ENCODE peak calls at places on chromosomes 6 and 20, in five cellular contexts. G, R, I, O and K are unnamed samples.

GRCh38 chr6:158571826-158572652 is 12.1 kb downstream of the TMEM181 start:
- DNase-seq in G (no peak), R (peak; percentile 94), I (no peak), O (no peak), K (no peak)

GRCh38 chr6:68044264-68044663 is 590.8 kb upstream of the ADGRB3 start:
- DNase-seq in G (no peak), R (no peak), I (no peak), O (no peak), K (no peak)

GRCh38 chr6:52022675-52023074 is 64.7 kb downstream of the PKHD1 start:
- DNase-seq in G (no peak), R (no peak), I (no peak), O (no peak), K (no peak)

GRCh38 chr6:75794351-75794846 is 45.4 kb downstream of the MYO6 start:
- DNase-seq in G (no peak), R (peak; percentile 3), I (no peak), O (no peak), K (no peak)

GRCh38 chr6:308307-308706 is 16.0 kb downstream of the DUSP22 start:
- DNase-seq in G (no peak), R (no peak), I (no peak), O (no peak), K (no peak)

GRCh38 chr20:4828830-4829493 is 107.3 kb downstream of the PRND start:
- DNase-seq in G (no peak), R (no peak), I (peak; percentile 24), O (no peak), K (no peak)

GRCh38 chr20:62448038-62448437 is 20.7 kb upstream of the RBBP8NL start:
- DNase-seq in G (no peak), R (no peak), I (no peak), O (no peak), K (no peak)

GRCh38 chr6:141260627-141261015 is 872.1 kb upstream of the GJE1 start:
- DNase-seq in G (no peak), R (no peak), I (no peak), O (no peak), K (no peak)

GRCh38 chr6:31139599-31139998 is 733 bp upstream of the PSORS1C2 start:
- DNase-seq in G (no peak), R (no peak), I (no peak), O (peak; percentile 80), K (no peak)

GRCh38 chr20:50916257-50916656 is 15.0 kb downstream of the ADNP start:
- DNase-seq in G (peak; percentile 62), R (no peak), I (no peak), O (no peak), K (no peak)

GRCh38 chr20:50916934-50917333 is 14.3 kb downstream of the ADNP start:
- DNase-seq in G (no peak), R (no peak), I (no peak), O (no peak), K (no peak)

GRCh38 chr20:50913976-50914375 is 17.3 kb downstream of the ADNP start:
- DNase-seq in G (no peak), R (no peak), I (no peak), O (no peak), K (no peak)

GRCh38 chr20:50918403-50918802 is 12.8 kb downstream of the ADNP start:
- DNase-seq in G (no peak), R (no peak), I (no peak), O (no peak), K (no peak)

DNA sequence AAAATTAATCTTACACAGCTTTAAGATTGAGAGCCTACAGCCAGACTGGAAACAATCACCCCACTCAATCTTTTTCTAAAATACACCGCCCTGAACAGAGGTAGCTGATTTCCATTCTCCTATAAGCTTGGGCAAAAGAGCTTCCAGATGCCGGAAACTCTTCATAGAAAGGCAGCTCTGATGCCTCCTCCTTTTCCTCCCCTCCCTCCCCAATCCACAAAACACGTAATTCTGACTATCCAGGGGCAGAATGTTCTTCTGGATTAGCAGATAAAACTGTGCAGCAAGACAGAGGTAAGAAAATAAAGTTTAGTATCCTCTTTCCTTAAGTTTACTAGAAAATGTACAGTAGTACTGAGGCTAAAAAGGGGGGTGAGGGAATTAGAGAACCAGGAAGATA is 15.8 kb downstream of the ADNP start:
- DNase-seq in G (no peak), R (no peak), I (no peak), O (no peak), K (no peak)
- TF ChIP-seq SUZ12 in G (no peak), R (no peak), I (no peak), O (no peak), K (no peak)

DNA sequence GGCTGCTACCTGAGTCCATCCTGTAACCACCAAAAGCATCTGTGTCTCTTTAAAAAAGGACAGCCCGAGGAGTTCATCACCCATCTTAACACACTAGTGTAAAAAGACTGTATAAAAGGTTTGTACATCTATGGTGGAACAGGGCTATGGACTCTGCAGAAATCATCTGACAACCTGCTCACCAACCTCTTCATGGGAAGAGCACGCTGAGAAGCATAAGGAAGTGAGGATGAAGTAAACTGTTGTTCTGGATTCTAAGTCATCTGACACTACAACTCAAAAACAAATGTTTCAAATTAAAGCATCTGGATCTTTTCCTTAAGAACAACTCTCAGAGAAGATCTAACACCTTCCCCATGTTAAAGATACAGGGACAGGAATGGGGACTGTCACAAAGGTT is 5.4 kb downstream of the IFNGR1 start:
- DNase-seq in G (no peak), R (no peak), I (no peak), O (no peak), K (no peak)
- TF ChIP-seq SUZ12 in G (no peak), R (no peak), I (no peak), O (no peak), K (no peak)

GRCh38 chr20:46563170-46563847 is 12.9 kb upstream of the OCSTAMP start:
- DNase-seq in G (no peak), R (no peak), I (peak; percentile 68), O (no peak), K (no peak)
- TF ChIP-seq SUZ12 in G (no peak), R (no peak), I (no peak), O (no peak), K (no peak)

DNA sequence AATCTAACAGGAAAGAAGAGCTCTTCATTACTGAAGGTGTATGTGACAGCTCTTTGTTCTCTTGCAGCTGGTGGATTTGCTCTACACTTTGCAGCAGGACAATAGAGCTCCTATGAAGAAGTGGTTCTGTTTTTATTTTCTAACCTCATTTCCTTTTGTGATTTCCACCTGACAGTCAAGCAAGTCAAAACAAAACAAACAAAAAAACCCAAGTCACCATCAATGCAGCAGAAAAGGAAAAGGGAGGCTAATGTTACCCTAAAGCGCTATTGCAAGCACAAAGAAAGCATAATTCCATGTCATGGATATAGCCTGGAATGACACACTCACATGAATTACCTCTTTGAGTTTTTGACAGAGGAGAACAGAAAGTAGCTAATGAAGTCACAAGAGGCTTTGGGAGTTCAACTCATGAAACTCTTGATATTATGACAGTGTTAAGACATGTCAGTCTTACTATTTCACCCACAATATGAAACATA is 1188.1 kb downstream of the EPHA7 start:
- DNase-seq in G (no peak), R (no peak), I (no peak), O (no peak), K (no peak)
- TF ChIP-seq SUZ12 in G (no peak), R (no peak), I (no peak), O (no peak), K (no peak)

GRCh38 chr6:46932526-46932925 is 10.8 kb upstream of the ADGRF5 start:
- DNase-seq in G (no peak), R (no peak), I (no peak), O (no peak), K (no peak)
- TF ChIP-seq SUZ12 in G (no peak), R (no peak), I (no peak), O (no peak), K (no peak)

GRCh38 chr6:87074051-87074711 is 20.7 kb downstream of the CGA start:
- DNase-seq in G (no peak), R (no peak), I (no peak), O (no peak), K (no peak)
- TF ChIP-seq SUZ12 in G (no peak), R (no peak), I (no peak), O (no peak), K (no peak)